ENCODE peak calls at places on chromosome 12, in eight cellular contexts. S, D, L, K, Q, H, M and E are unnamed samples.

GRCh38 chr12:108641446-108642268 is 8.0 kb upstream of the SELPLG start:
- ATAC-seq in M (peak), S (no peak), K (peak), D (no peak), H (peak), L (peak), Q (no peak), E (no peak)

GRCh38 chr12:6925543-6926279 is 2.0 kb upstream of the ATN1 start:
- ATAC-seq in H (peak), D (no peak), K (peak), Q (no peak), M (peak), S (no peak), L (peak), E (no peak)

GRCh38 chr12:49529409-49529808 is 9.4 kb upstream of the KCNH3 start:
- ATAC-seq in L (no peak), S (no peak), Q (no peak), D (no peak), M (no peak), K (no peak), H (no peak), E (no peak)

GRCh38 chr12:81758421-81759214 is 532 bp downstream of the PPFIA2 start:
- ATAC-seq in Q (no peak), L (no peak), S (no peak), H (peak), M (peak), K (peak), D (peak), E (no peak)

GRCh38 chr12:46485853-46486252 is 113.3 kb upstream of the SLC38A2 start:
- ATAC-seq in H (no peak), Q (no peak), L (no peak), K (no peak), M (no peak), S (no peak), D (no peak), E (no peak)

GRCh38 chr12:82527165-82527780 is 159.4 kb upstream of the TMTC2 start:
- ATAC-seq in M (peak), Q (no peak), H (no peak), S (peak), K (no peak), L (peak), D (no peak), E (no peak)

GRCh38 chr12:102522768-102523167 is 42.4 kb upstream of the IGF1 start:
- ATAC-seq in D (no peak), S (no peak), M (peak), L (no peak), H (no peak), Q (no peak), K (no peak), E (no peak)

GRCh38 chr12:12315838-12316237 is 34.2 kb downstream of the MANSC1 start:
- ATAC-seq in S (no peak), D (no peak), K (no peak), L (no peak), H (no peak), M (no peak), Q (no peak), E (no peak)

GRCh38 chr12:25089738-25090137 is 105.2 kb downstream of the DNAI7 start:
- ATAC-seq in D (no peak), Q (peak), H (no peak), L (no peak), S (peak), K (no peak), M (no peak), E (peak)

GRCh38 chr12:12592930-12593329 is 18.7 kb upstream of the CREBL2 start:
- ATAC-seq in Q (no peak), L (no peak), S (no peak), D (no peak), H (no peak), M (peak), K (no peak), E (no peak)

GRCh38 chr12:120481022-120481767 is 11.6 kb upstream of the SRSF9 start:
- ATAC-seq in S (no peak), K (no peak), Q (peak), H (no peak), M (no peak), L (no peak), D (peak), E (no peak)

GRCh38 chr12:99879439-99879838 is 105.3 kb downstream of the ANKS1B start:
- ATAC-seq in Q (no peak), M (no peak), L (no peak), H (no peak), D (no peak), S (no peak), K (no peak), E (no peak)

GRCh38 chr12:9363145-9363544 is 154.9 kb upstream of the PZP start:
- ATAC-seq in D (no peak), M (no peak), L (no peak), S (peak), Q (no peak), H (no peak), K (no peak), E (peak)

GRCh38 chr12:6936642-6937480 is 6.8 kb upstream of the RNU7-1 start:
- ATAC-seq in D (peak), L (peak), K (peak), S (peak), H (peak), M (peak), Q (peak), E (peak)

GRCh38 chr12:28759334-28759733 is 389.7 kb upstream of the FAR2 start:
- ATAC-seq in M (peak), H (no peak), L (no peak), Q (no peak), K (no peak), D (no peak), S (peak), E (no peak)

GRCh38 chr12:80175307-80175930 is 76.1 kb downstream of the OTOGL start:
- ATAC-seq in K (no peak), H (no peak), M (no peak), S (peak), L (no peak), Q (no peak), D (no peak), E (no peak)

GRCh38 chr12:24643120-24644119 is 305.5 kb downstream of the BCAT1 start:
- ATAC-seq in D (no peak), H (no peak), K (no peak), L (no peak), Q (no peak), M (no peak), S (no peak), E (no peak)

GRCh38 chr12:128109636-128110035 is 157.3 kb upstream of the TMEM132C start:
- ATAC-seq in D (no peak), M (no peak), L (no peak), K (no peak), H (no peak), S (no peak), Q (no peak), E (no peak)

GRCh38 chr12:49093746-49094103 is 876 bp downstream of the DHH start:
- ATAC-seq in L (no peak), S (no peak), H (peak), D (no peak), Q (no peak), M (no peak), K (no peak), E (no peak)

GRCh38 chr12:121560392-121561021 is 20.3 kb downstream of the KDM2B start:
- ATAC-seq in S (no peak), D (no peak), Q (no peak), L (no peak), M (peak), H (no peak), K (peak), E (peak)

GRCh38 chr12:112317481-112317880 is 64.8 kb downstream of the HECTD4 start:
- ATAC-seq in L (no peak), K (no peak), D (no peak), H (no peak), M (no peak), S (no peak), Q (no peak), E (no peak)

GRCh38 chr12:11092128-11092527 is at the start of gene TAS2R43:
- ATAC-seq in L (no peak), Q (no peak), S (no peak), M (no peak), D (no peak), H (no peak), K (no peak), E (no peak)

GRCh38 chr12:93089805-93090569 is 160.9 kb upstream of the EEA1 start:
- ATAC-seq in D (peak), H (no peak), Q (no peak), K (no peak), L (peak), S (peak), M (peak), E (peak)

GRCh38 chr12:123034022-123034541 is 53.6 kb downstream of the ARL6IP4 start:
- ATAC-seq in Q (no peak), L (no peak), K (no peak), S (no peak), D (peak), H (no peak), M (no peak), E (no peak)

GRCh38 chr12:79688376-79689040 is 2.3 kb downstream of the PAWR start:
- ATAC-seq in K (no peak), D (peak), Q (no peak), L (no peak), S (no peak), M (no peak), H (no peak), E (no peak)

GRCh38 chr12:107459649-107460048 is 225.9 kb upstream of the PWP1 start:
- ATAC-seq in H (no peak), L (no peak), D (no peak), K (no peak), Q (no peak), M (peak), S (no peak), E (no peak)

GRCh38 chr12:96522690-96523089 is 33.3 kb downstream of the CFAP54 start:
- ATAC-seq in H (no peak), M (peak), L (peak), Q (no peak), D (no peak), K (no peak), S (no peak), E (no peak)

GRCh38 chr12:75984577-75985182 is 46.9 kb downstream of the PHLDA1 start:
- ATAC-seq in M (no peak), D (no peak), L (peak), H (no peak), K (no peak), S (peak), Q (no peak), E (no peak)

GRCh38 chr12:77368379-77368778 is 303.0 kb upstream of the E2F7 start:
- ATAC-seq in M (no peak), S (no peak), L (peak), K (no peak), Q (no peak), D (no peak), H (no peak), E (no peak)

GRCh38 chr12:49674318-49674985 is 32.8 kb downstream of the FMNL3 start:
- ATAC-seq in Q (no peak), K (peak), S (peak), L (no peak), M (no peak), D (no peak), H (peak), E (peak)

GRCh38 chr12:52291267-52291935 is at the start of gene KRT81:
- ATAC-seq in S (no peak), D (no peak), L (no peak), M (no peak), K (no peak), Q (no peak), H (no peak), E (no peak)

GRCh38 chr12:114119316-114119715 is 153.2 kb upstream of the RBM19 start:
- ATAC-seq in M (no peak), H (no peak), Q (no peak), L (no peak), K (no peak), D (no peak), S (no peak), E (no peak)

GRCh38 chr12:120365675-120366340 is 3.2 kb downstream of the MSI1 start:
- ATAC-seq in K (no peak), M (no peak), H (no peak), L (peak), Q (no peak), S (no peak), D (no peak), E (no peak)

GRCh38 chr12:24695657-24696329 is 253.1 kb downstream of the BCAT1 start:
- ATAC-seq in K (no peak), D (no peak), S (no peak), M (no peak), H (no peak), Q (no peak), L (no peak), E (no peak)

GRCh38 chr12:57983858-57984505 is 42.6 kb downstream of the ATP23 start:
- ATAC-seq in L (no peak), D (no peak), H (no peak), Q (no peak), S (no peak), K (no peak), M (no peak), E (no peak)

GRCh38 chr12:42343721-42344120 is 17.8 kb downstream of the PPHLN1 start:
- ATAC-seq in S (peak), Q (no peak), D (no peak), M (no peak), L (no peak), H (no peak), K (no peak), E (peak)